ENCODE peak calls at places on chromosomes 3 and 15, in five cellular contexts. R is mesenchymal stem cell, J is H9, L is neuronal stem cell, U is H1. M is an unnamed sample.

GRCh38 chr15:89143503-89144162 is 55.4 kb downstream of the ABHD2 start:
- DNase-seq in L (no peak), U (no peak), J (no peak), R (no peak), M (peak; percentile 90)

GRCh38 chr15:42491540-42492225 is 742 bp upstream of the ZNF106 start:
- DNase-seq in U (no peak), J (no peak), R (peak; percentile 59), L (no peak), M (peak; percentile 82)

GRCh38 chr3:182389041-182389815 is 404.1 kb upstream of the ATP11B start:
- DNase-seq in U (no peak), L (no peak), R (no peak), J (no peak), M (no peak)

GRCh38 chr3:190860531-190860930 is 2.0 kb downstream of the GMNC start:
- DNase-seq in L (no peak), R (no peak), J (no peak), U (no peak), M (no peak)

GRCh38 chr3:111594205-111594604 is 941 bp downstream of the ZBED2 start:
- DNase-seq in R (peak; percentile 37), J (no peak), U (no peak), L (no peak), M (peak; percentile 91)

GRCh38 chr3:120773932-120774331 is 31.4 kb downstream of the GTF2E1 start:
- DNase-seq in J (no peak), U (no peak), R (peak; percentile 34), L (no peak), M (peak; percentile 75)

GRCh38 chr3:42590989-42591756 is 513 bp downstream of the SS18L2 start:
- DNase-seq in L (no peak), J (no peak), U (no peak), R (peak; percentile 39), M (no peak)

GRCh38 chr3:76199382-76199781 is 414.0 kb upstream of the ZNF717 start:
- DNase-seq in J (no peak), U (no peak), L (no peak), R (no peak), M (no peak)

GRCh38 chr3:155321418-155321817 is 27.9 kb upstream of the STRIT1 start:
- DNase-seq in J (no peak), R (no peak), U (no peak), L (no peak), M (peak; percentile 15)

GRCh38 chr3:144394052-144394451 is 422.4 kb downstream of the DIPK2A start:
- DNase-seq in U (no peak), L (no peak), R (no peak), J (no peak), M (peak; percentile 4)

GRCh38 chr15:74315626-74316025 is 51.8 kb downstream of the CYP11A1 start:
- DNase-seq in U (no peak), R (no peak), L (no peak), J (no peak), M (no peak)

GRCh38 chr3:115804722-115805121 is 181.4 kb downstream of the GAP43 start:
- DNase-seq in J (no peak), L (no peak), U (no peak), R (peak; percentile 75), M (peak; percentile 93)

DNA sequence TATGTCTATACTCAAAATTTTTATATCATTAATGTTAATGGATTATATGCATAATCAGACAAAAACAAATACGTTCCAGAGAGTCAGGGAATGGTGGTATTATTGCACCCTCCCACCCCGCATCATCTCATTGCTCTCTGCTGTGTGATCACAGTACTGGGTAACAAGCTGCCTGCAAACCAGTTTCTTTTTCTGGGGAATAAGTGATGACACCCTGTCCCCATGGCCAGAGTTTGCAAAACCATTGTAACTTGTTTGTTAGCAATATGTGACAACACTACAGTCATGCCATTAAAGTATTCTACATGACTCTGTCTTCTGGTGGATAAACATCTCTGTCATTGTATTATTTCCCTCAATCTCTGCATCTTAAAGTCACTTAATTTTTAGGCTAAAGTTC is 39.5 kb downstream of the ZBTB38 start:
- DNase-seq in R (peak; percentile 55), U (no peak), J (no peak), L (no peak), M (no peak)
- H3K4me1 ChIP-seq in R (peaks cover 9% of the 10 kb centered on the region), U (peaks cover 2% of the 10 kb centered on the region), J (no peaks in the 10 kb centered on the region), L (peaks cover 4% of the 10 kb centered on the region), M (peaks cover 47% of the 10 kb centered on the region)

GRCh38 chr15:68375191-68375631 is 56.8 kb downstream of the ITGA11 start:
- DNase-seq in L (peak; percentile 29), J (peak; percentile 12), U (no peak), R (no peak), M (no peak)

GRCh38 chr15:68375716-68376220 is 56.2 kb downstream of the ITGA11 start:
- DNase-seq in L (no peak), U (no peak), J (no peak), R (no peak), M (no peak)

GRCh38 chr15:68378595-68378994 is 53.4 kb downstream of the ITGA11 start:
- DNase-seq in J (no peak), L (no peak), U (no peak), R (no peak), M (no peak)

GRCh38 chr15:68377766-68378165 is 54.2 kb downstream of the ITGA11 start:
- DNase-seq in R (no peak), J (no peak), L (no peak), U (no peak), M (no peak)

DNA sequence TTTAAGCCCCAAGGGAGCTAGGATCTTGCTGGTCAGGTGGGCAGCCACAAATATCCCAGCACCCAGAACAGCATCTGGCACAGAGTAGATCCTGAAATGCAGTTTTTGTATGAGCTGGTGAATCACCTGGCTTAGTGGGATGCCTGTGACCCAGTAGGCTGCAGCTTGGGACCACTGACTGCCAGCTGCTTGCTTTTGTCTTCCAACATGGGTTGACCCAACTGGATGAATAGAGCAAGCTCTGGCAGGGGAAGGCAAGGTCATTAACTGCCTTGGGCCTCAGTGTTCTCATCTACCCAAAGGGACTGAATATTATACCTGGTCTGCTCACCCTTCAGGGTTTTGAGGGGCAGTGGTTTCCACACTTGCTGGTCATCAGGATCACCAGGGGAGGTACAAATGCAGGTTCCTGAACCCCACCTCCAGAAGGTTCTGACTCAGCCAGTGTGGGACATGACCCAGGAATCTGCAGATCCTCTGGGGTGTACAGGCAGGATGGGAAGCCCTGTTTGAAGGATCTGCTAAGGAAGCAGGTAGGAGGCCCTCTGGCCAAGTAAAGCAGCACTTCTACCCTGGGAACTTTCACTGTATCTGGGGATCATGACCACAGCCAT is 55.4 kb downstream of the ITGA11 start:
- DNase-seq in U (no peak), R (no peak), L (no peak), J (peak; percentile 14), M (no peak)
- H3K4ac ChIP-seq in U (no peak overlapping the region), R (no peak overlapping the region), L (no peak overlapping the region), J (no peak overlapping the region), M (no peak overlapping the region)

DNA sequence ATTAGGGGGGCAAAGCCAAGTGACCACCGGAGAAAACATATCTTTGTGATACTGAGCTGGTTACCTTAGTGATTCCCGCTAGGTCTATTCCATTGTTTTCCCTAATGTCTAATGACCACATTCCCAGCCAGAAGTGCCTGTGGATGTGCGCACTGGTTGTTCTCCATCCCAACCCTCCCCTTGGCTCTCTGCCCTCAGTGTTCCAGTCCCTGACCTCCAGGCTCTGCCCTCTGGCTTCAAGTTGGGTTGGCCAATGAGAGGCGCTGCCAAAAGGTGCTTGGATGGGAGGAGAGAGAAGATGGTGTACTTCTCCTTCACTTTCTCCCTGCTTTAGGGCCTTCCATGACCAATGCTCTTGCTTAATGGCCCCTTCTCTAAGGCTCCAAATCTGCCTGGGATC is 2.4 kb downstream of the COLQ start:
- DNase-seq in R (no peak), J (no peak), U (no peak), L (no peak), M (no peak)
- H3K4me1 ChIP-seq in R (peaks cover 2% of the 10 kb centered on the region), J (peaks cover 8% of the 10 kb centered on the region), U (peaks cover 2% of the 10 kb centered on the region), L (peaks cover 9% of the 10 kb centered on the region), M (peaks cover 4% of the 10 kb centered on the region)

DNA sequence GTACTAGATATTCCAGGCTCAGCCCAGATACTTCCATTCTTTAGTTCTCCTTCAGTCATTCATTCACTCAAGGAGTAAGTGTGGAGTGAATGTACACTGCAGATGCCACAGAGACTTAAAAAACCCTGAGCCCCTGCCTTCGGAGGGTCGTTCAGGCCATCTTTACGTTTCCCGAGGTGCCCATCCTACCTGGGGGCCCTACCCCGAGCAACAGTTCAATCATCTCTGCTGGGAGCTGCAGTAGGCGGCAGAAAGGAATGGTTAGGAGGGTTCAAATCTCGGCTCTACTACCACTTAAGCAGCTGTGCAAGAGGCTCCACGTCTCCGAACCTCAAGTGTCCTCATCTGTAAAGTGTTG is 613 bp downstream of the SEC13 start:
- DNase-seq in R (no peak), J (no peak), L (no peak), U (no peak), M (no peak)
- H3K4ac ChIP-seq in R (peak overlapping the region; percentile 99), J (no peak overlapping the region), L (no peak overlapping the region), U (no peak overlapping the region), M (peak overlapping the region; percentile 99)

GRCh38 chr15:85496146-85496545 is 115.7 kb downstream of the AKAP13 start:
- DNase-seq in L (no peak), U (no peak), J (no peak), R (no peak), M (no peak)
- H3K4me1 ChIP-seq in L (peaks cover 12% of the 10 kb centered on the region), U (no peaks in the 10 kb centered on the region), J (peaks cover 6% of the 10 kb centered on the region), R (peaks cover 7% of the 10 kb centered on the region), M (peaks cover 11% of the 10 kb centered on the region)

DNA sequence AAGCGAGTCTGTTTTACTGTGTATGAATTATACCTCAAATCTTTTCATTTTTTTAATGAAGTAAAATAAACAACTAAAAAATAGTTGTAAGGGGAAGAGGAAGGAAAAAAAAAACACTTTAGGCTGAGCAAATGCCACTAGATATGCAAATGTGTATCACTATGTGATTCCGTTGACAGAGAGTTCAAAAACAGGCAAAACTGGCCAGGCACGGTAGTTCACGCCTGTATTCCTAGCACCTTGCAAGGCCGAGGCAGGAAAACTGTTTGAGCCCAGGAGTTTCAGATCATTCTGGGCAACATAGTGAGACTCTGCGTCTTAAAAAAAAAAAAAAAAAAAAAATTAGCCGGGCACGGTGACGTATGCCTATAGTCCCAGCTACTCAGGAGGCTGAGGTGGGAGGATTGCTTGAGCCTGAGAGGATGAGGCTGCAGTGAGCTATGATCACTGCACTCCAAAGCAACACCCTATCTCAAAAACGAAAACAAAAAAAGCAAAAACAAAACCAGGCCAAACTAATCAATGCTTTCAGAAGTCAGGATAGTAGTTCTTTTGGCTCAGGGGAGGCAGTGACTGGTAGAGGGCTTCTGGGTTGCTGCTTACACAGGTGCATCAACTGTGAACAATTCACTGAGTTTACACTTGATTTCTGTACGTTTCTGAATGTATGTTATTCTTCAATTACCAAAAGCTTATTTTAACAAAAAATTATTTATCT is 7.4 kb downstream of the PRC1 start:
- DNase-seq in R (no peak), L (no peak), U (no peak), J (no peak), M (no peak)
- H3K4ac ChIP-seq in R (no peak overlapping the region), L (no peak overlapping the region), U (no peak overlapping the region), J (no peak overlapping the region), M (no peak overlapping the region)

M was measured in IMR-90.